ENCODE peak calls at places on chromosomes 11 and 22, in four cellular contexts. X is RWPE2, Z is NCI-H345, Q is T-helper 1 cell. H is an unnamed sample.

GRCh38 chr22:24189249-24190158 is 8.2 kb downstream of the SUSD2 start:
- DNase-seq in Q (peak; percentile 15), X (peak; percentile 82), Z (no peak), H (peak; percentile 11)

GRCh38 chr11:10318527-10318802 is 13.6 kb downstream of the ADM start:
- DNase-seq in Q (no peak), Z (peak; percentile 79), X (no peak), H (peak; percentile 13)

GRCh38 chr11:44178381-44178780 is 82.9 kb downstream of the EXT2 start:
- DNase-seq in Q (no peak), Z (no peak), X (no peak), H (no peak)

GRCh38 chr22:42856179-42856864 is 751 bp downstream of the ARFGAP3 start:
- DNase-seq in X (no peak), Q (peak; percentile 45), Z (no peak), H (peak; percentile 45)

GRCh38 chr11:116733959-116734517 is 38.7 kb downstream of the BUD13 start:
- DNase-seq in Z (no peak), X (no peak), Q (no peak), H (no peak)

GRCh38 chr11:119065369-119065768 is 2.2 kb upstream of the VPS11 start:
- DNase-seq in X (no peak), Z (no peak), Q (no peak), H (no peak)

GRCh38 chr22:24758164-24758799 is 16.2 kb downstream of the PIWIL3 start:
- DNase-seq in X (no peak), Q (peak; percentile 55), Z (peak; percentile 6), H (peak; percentile 54)

GRCh38 chr11:33214187-33214586 is 43.0 kb upstream of the HIPK3 start:
- DNase-seq in Q (no peak), Z (no peak), X (no peak), H (no peak)

GRCh38 chr11:95711162-95711944 is 78.2 kb downstream of the FAM76B start:
- DNase-seq in Q (no peak), Z (no peak), X (no peak), H (no peak)

GRCh38 chr11:93169143-93169542 is 28.6 kb downstream of the SLC36A4 start:
- DNase-seq in Z (no peak), Q (no peak), X (no peak), H (no peak)

GRCh38 chr22:17884951-17885350 is 110.7 kb upstream of the BID start:
- DNase-seq in Z (no peak), X (no peak), Q (no peak), H (peak; percentile 66)

GRCh38 chr11:102452461-102453285 is at the start of gene TMEM123:
- DNase-seq in X (peak; percentile 65), Z (peak; percentile 72), Q (peak; percentile 85), H (peak; percentile 60)

GRCh38 chr11:78414321-78415051 is 3.1 kb downstream of the GAB2 start:
- DNase-seq in Q (no peak), Z (peak; percentile 8), X (no peak), H (peak; percentile 28)

GRCh38 chr22:38412435-38413084 is 42.4 kb downstream of the KCNJ4 start:
- DNase-seq in X (peak; percentile 41), Z (peak; percentile 41), Q (peak; percentile 28), H (no peak)

GRCh38 chr11:71204294-71204693 is 48.1 kb downstream of the SHANK2 start:
- DNase-seq in Q (no peak), X (no peak), Z (peak; percentile 71), H (peak; percentile 73)

GRCh38 chr11:78270993-78271392 is 82.3 kb downstream of the USP35 start:
- DNase-seq in Q (no peak), X (no peak), Z (no peak), H (no peak)

GRCh38 chr22:45308624-45309421 is 911 bp upstream of the FAM118A start:
- DNase-seq in Z (no peak), Q (no peak), X (no peak), H (no peak)

GRCh38 chr11:128867277-128867676 is at the start of gene KCNJ1:
- DNase-seq in Z (no peak), X (no peak), Q (no peak), H (no peak)

GRCh38 chr22:43823353-43823908 is 11.3 kb upstream of the EFCAB6 start:
- DNase-seq in X (no peak), Z (peak; percentile 36), Q (no peak), H (no peak)

GRCh38 chr11:116930177-116930576 is 92.8 kb upstream of the APOA1 start:
- DNase-seq in X (no peak), Z (no peak), Q (peak; percentile 21), H (no peak)

GRCh38 chr11:134337051-134337450 is 5.3 kb downstream of the GLB1L2 start:
- DNase-seq in Q (no peak), Z (no peak), X (no peak), H (no peak)

GRCh38 chr11:116053538-116053919 is 549.3 kb upstream of the CADM1 start:
- DNase-seq in Q (no peak), Z (peak; percentile 61), X (no peak), H (no peak)

GRCh38 chr11:109132539-109132938 is 289.5 kb upstream of the C11orf87 start:
- DNase-seq in X (no peak), Q (no peak), Z (no peak), H (peak; percentile 42)

GRCh38 chr11:122782222-122782621 is 56.1 kb upstream of the CRTAM start:
- DNase-seq in X (no peak), Q (no peak), Z (no peak), H (no peak)

GRCh38 chr11:88489030-88489429 is 151.5 kb upstream of the CTSC start:
- DNase-seq in Q (no peak), Z (no peak), X (no peak), H (no peak)

GRCh38 chr11:61892085-61892370 is 683 bp upstream of the FADS3 start:
- DNase-seq in Q (no peak), Z (peak; percentile 80), X (no peak), H (peak; percentile 66)

GRCh38 chr22:42770941-42771647 is 50.4 kb upstream of the A4GALT start:
- DNase-seq in X (no peak), Z (no peak), Q (no peak), H (peak; percentile 30)

GRCh38 chr11:122910775-122911174 is 28.2 kb downstream of the JHY start:
- DNase-seq in Z (no peak), X (no peak), Q (no peak), H (peak; percentile 2)

GRCh38 chr11:60717956-60718355 is 6.6 kb upstream of the MS4A18 start:
- DNase-seq in Z (no peak), Q (no peak), X (no peak), H (no peak)

GRCh38 chr11:105298174-105298573 is 158.6 kb upstream of the CARD18 start:
- DNase-seq in Z (no peak), X (no peak), Q (no peak), H (no peak)

GRCh38 chr11:34656062-34656720 is 35.3 kb downstream of the EHF start:
- DNase-seq in Q (no peak), Z (no peak), X (no peak), H (no peak)

GRCh38 chr22:45667486-45667885 is 4.1 kb upstream of the ATXN10 start:
- DNase-seq in Q (no peak), X (no peak), Z (no peak), H (no peak)

GRCh38 chr11:63537293-63538101 is 889 bp downstream of the PLAAT4 start:
- DNase-seq in Q (no peak), X (no peak), Z (no peak), H (peak; percentile 78)

GRCh38 chr22:22520020-22520656 is at the start of gene ZNF280A:
- DNase-seq in Z (no peak), Q (no peak), X (no peak), H (peak; percentile 36)